ENCODE peak calls at places on chromosomes 5 and 9, in four cellular contexts. F is brain microvascular endothelial cell, X is RWPE2, Y is A549. B is an unnamed sample.

GRCh38 chr5:137887831-137888230 is 1.4 kb upstream of the PKD2L2 start:
- DNase-seq in F (no peak), Y (no peak), X (no peak), B (no peak)

GRCh38 chr5:150694638-150695037 is 6.2 kb downstream of the RBM22 start:
- DNase-seq in Y (no peak), X (no peak), F (peak), B (peak)

GRCh38 chr5:135185461-135186075 is 151.5 kb upstream of the PITX1 start:
- DNase-seq in X (no peak), F (no peak), Y (no peak), B (peak)

GRCh38 chr9:13568446-13568845 is 289.0 kb upstream of the MPDZ start:
- DNase-seq in Y (no peak), X (no peak), F (no peak), B (no peak)

GRCh38 chr5:166165600-166165999 is 2125.8 kb upstream of the WWC1 start:
- DNase-seq in Y (no peak), X (no peak), F (no peak), B (no peak)

GRCh38 chr9:92764381-92764987 is at the start of gene BICD2:
- DNase-seq in Y (no peak), X (no peak), F (no peak), B (no peak)

GRCh38 chr5:17432571-17432970 is 65.5 kb upstream of the TAF11L2 start:
- DNase-seq in F (no peak), X (no peak), Y (no peak), B (no peak)

GRCh38 chr5:87151547-87151946 is 116.1 kb upstream of the RASA1 start:
- DNase-seq in F (peak), X (no peak), Y (peak), B (peak)

GRCh38 chr5:27406020-27406419 is 367.6 kb upstream of the CDH9 start:
- DNase-seq in X (no peak), F (no peak), Y (no peak), B (no peak)

GRCh38 chr9:114093761-114094505 is 5.2 kb downstream of the KIF12 start:
- DNase-seq in Y (no peak), F (no peak), X (peak), B (no peak)

GRCh38 chr5:178738513-178738912 is 8.1 kb upstream of the ZNF354A start:
- DNase-seq in X (no peak), Y (no peak), F (no peak), B (no peak)

GRCh38 chr5:132802044-132802684 is 10.9 kb upstream of the SOWAHA start:
- DNase-seq in Y (no peak), F (no peak), X (no peak), B (no peak)

GRCh38 chr9:79682076-79682736 is 110.4 kb downstream of the TLE4 start:
- DNase-seq in F (no peak), Y (no peak), X (no peak), B (no peak)

GRCh38 chr9:93154293-93154903 is 20.3 kb upstream of the NINJ1 start:
- DNase-seq in Y (peak), X (no peak), F (no peak), B (no peak)

GRCh38 chr9:12813960-12814876 is 39.4 kb downstream of the LURAP1L start:
- DNase-seq in X (peak), Y (peak), F (peak), B (peak)

GRCh38 chr9:38305616-38306015 is 86.9 kb upstream of the ALDH1B1 start:
- DNase-seq in X (no peak), F (no peak), Y (no peak), B (no peak)

DNA sequence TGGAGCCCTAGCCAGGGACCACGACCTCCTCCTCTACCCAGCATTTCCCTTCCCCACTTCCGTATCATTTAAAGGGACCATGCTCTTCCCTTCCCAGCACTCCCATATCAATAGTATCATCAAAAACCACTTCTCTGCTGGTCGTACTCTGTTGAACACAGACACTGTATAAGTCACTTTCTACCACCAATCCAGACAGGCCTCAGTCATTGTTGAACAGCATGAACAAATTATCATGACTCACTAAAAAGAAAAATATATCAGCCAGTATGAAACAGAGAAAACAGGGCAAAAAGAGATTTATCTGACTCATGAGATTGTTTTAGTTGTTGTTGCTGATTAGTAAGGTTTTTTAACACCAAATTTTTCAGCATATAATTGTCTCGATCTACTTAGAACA is 89.8 kb downstream of the CDKN2A start:
- DNase-seq in X (no peak), F (peak), Y (no peak), B (peak)
- TF ChIP-seq CTCF in X (no peak), F (no peak), Y (no peak), B (no peak)

DNA sequence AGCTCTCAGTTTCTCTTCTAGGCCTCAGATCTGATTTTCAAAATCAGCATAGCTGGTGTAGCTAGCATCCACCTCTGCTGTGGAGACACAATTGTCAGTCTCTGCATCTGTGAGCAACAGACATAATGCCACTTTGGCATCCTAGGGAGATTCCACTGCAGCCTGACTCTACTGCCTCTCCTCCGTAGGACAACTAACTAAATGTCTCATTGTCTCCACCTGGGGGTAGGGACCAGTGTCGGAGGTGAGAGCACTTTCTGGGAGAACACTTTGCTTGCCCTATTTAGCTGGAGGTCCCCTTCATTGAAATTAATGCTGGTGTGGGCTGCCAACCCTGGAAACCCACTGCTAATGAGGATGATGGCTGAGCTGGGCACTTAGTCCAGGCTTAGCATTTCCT is 1.4 kb downstream of the PPP3R2 start:
- DNase-seq in F (no peak), Y (no peak), X (no peak), B (no peak)
- TF ChIP-seq CTCF in F (no peak), Y (no peak), X (no peak), B (no peak)

GRCh38 chr5:139481580-139482049 is 943 bp downstream of the STING1 start:
- DNase-seq in Y (no peak), X (no peak), F (no peak), B (peak)
- TF ChIP-seq CTCF in Y (no peak), X (peak), F (peak), B (peak)

DNA sequence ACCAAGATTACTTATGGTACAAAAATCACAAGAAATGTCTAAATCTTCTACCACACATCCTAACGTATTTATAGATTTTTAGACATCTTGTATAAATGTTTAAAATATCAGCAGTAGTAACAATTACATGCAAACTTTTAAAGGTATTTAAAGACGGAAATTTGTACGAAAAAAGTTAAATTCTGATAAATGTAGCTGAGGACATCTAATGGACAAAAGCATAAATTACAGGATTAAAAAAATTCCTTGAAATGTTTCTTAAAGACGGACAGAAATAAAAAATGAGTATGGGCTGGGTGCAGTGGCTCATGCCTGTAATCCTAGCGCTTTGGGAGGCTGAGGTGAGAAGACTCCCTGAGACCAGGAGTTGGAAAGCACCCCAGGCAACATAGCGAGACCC is 15.8 kb downstream of the ERCC8 start:
- DNase-seq in X (no peak), F (no peak), Y (no peak), B (no peak)
- TF ChIP-seq CTCF in X (peak), F (peak), Y (peak), B (peak)